ENCODE peak calls at places on chromosomes 11 and 22, in eight cellular contexts. R, U, W, M, T, C, J and I are unnamed samples.

GRCh38 chr11:74311352-74311926 is at the start of gene P4HA3:
- DNase-seq in W (peak), C (peak), U (no peak), J (peak), R (peak), M (no peak), T (peak), I (peak)

GRCh38 chr11:105862736-105863367 is 159.2 kb downstream of the MSANTD4 start:
- DNase-seq in J (no peak), U (no peak), R (peak), W (no peak), M (peak), C (no peak), T (no peak), I (no peak)

GRCh38 chr11:129352627-129353026 is 23.0 kb upstream of the BARX2 start:
- DNase-seq in J (no peak), W (no peak), R (no peak), C (no peak), T (no peak), U (no peak), M (no peak), I (no peak)

GRCh38 chr11:4664791-4665190 is 21.0 kb downstream of the OR51E1 start:
- DNase-seq in M (no peak), R (peak), J (no peak), W (no peak), T (no peak), C (no peak), U (no peak), I (no peak)

GRCh38 chr11:105937331-105937730 is 84.7 kb downstream of the MSANTD4 start:
- DNase-seq in W (no peak), J (no peak), U (no peak), R (peak), M (peak), C (no peak), T (no peak), I (no peak)

GRCh38 chr11:22558638-22559037 is 67.0 kb downstream of the FANCF start:
- DNase-seq in U (no peak), R (peak), C (no peak), W (no peak), M (no peak), J (no peak), T (no peak), I (no peak)

GRCh38 chr22:40058265-40058664 is 63.5 kb downstream of the FAM83F start:
- DNase-seq in R (no peak), C (no peak), W (no peak), T (no peak), J (no peak), M (no peak), U (no peak), I (no peak)

GRCh38 chr11:13055200-13055599 is 46.1 kb downstream of the RASSF10 start:
- DNase-seq in M (no peak), J (no peak), C (no peak), R (no peak), W (no peak), T (no peak), U (no peak), I (no peak)

GRCh38 chr22:21624120-21624879 is 5.5 kb downstream of the YDJC start:
- DNase-seq in C (no peak), J (peak), M (no peak), T (no peak), U (no peak), W (no peak), R (peak), I (no peak)

GRCh38 chr11:27716850-27717249 is 16.6 kb upstream of the BDNF start:
- DNase-seq in W (no peak), M (no peak), T (no peak), J (no peak), C (no peak), U (no peak), R (peak), I (no peak)
- TF ChIP-seq CTCF in W (no peak), M (peak), T (no peak), J (no peak), C (no peak), U (no peak), R (peak), I (no peak)

GRCh38 chr11:64249563-64250405 is 1.5 kb upstream of the PLCB3 start:
- DNase-seq in U (no peak), C (no peak), W (no peak), M (no peak), T (no peak), R (no peak), J (no peak), I (no peak)
- TF ChIP-seq CTCF in U (no peak), C (no peak), W (no peak), M (no peak), T (no peak), R (no peak), J (no peak), I (no peak)

GRCh38 chr11:17952487-17952886 is 60.4 kb downstream of the SERGEF start:
- DNase-seq in U (no peak), C (no peak), R (no peak), T (no peak), W (no peak), J (no peak), M (no peak), I (no peak)

GRCh38 chr11:17951685-17952388 is 61.0 kb downstream of the SERGEF start:
- DNase-seq in T (no peak), R (no peak), W (no peak), M (no peak), C (no peak), U (no peak), J (no peak), I (no peak)

DNA sequence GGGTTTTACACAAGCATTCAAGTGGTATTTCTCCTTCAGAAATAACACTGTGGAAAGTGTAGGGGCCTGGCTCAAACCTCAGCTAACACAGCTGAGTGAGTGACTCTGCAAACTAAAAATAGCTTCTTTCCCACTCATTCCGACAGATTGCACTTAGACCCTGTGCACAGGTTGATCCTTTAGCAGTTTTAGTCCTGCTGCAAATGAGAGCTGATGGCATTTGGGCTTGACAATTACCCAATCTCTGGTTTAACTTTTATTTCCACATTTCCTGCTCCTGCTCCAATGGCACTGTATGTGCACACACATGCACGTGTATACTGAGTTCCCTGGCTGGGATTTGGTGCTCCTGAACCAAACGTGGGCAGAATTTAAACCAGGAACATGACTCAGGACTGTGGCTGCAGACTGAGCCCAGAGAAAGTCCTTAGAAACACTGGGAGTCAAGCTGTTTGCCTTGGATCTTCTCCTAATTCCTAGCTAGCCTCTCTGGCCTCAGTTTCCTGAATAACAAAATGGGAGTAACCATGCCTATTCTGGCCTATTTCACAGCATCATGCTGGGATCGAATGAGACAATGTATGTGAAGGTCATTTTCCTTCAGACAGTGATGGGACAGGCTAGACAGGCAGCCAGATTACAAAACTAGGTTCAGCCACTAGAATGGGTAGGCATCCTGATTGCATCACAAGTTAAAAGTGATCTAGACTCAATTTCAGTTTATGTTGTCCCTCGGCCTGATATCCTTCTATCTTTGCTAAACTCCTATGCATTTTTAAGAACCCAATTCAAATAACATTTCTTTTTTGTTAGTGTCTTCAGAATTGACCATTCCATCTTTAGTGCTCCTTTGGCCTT is 58.2 kb downstream of the SERGEF start:
- DNase-seq in J (no peak), W (no peak), M (no peak), R (peak), C (no peak), U (no peak), T (no peak), I (no peak)
- TF ChIP-seq CTCF in J (no peak), W (no peak), M (no peak), R (no peak), C (no peak), U (no peak), T (no peak), I (no peak)

GRCh38 chr11:134519390-134519750 is 107.3 kb upstream of the B3GAT1 start:
- DNase-seq in R (no peak), U (no peak), W (peak), M (no peak), T (peak), C (no peak), J (no peak), I (no peak)
- TF ChIP-seq CTCF in R (no peak), U (no peak), W (no peak), M (no peak), T (no peak), C (no peak), J (no peak), I (no peak)

GRCh38 chr11:130666781-130667251 is 218.4 kb downstream of the ADAMTS15 start:
- DNase-seq in C (no peak), M (no peak), U (no peak), T (no peak), R (peak), W (no peak), J (no peak), I (no peak)
- TF ChIP-seq CTCF in C (no peak), M (peak), U (no peak), T (no peak), R (peak), W (no peak), J (no peak), I (no peak)

DNA sequence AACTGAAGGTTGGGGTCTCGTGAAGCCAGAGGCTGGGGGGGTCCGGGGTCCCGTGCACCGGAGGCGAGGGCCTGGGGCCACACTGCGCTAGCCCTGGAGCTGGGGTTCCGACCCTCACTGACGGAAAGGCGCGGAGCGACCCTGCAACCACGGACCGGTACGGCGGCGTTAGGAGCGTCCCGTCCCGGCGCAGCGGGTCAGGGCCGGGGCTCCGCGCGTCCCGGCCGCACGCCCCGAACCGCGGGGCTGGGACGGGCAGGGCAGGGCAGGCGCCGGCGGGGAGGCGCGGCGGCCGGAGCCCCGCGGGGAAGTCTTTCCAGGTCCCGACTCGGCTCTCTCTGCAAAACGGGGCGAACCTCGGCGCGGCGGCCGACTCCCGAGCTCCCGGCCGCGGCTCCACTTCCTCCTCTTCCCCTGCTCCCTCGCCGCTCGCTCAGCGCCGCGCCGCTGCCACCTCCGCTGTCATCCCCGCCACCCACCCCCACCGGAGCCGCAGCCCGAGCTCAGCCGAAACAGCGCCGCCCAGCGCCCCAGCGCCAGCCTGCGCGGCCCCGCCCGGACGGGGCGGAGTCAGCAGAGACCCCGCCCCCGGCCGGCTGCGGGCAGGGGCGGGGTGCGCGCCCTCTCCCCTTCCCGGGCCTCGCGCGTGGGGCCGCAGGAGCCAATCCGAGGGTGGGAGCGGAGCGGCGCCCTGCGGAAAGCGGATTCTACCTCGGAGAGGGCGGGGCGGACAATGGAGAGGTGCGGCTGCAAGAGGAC is at the start of gene GDPD5:
- DNase-seq in J (peak), C (peak), R (peak), T (peak), U (no peak), M (no peak), W (peak), I (peak)
- TF ChIP-seq CTCF in J (peak), C (peak), R (no peak), T (peak), U (peak), M (peak), W (peak), I (peak)